ENCODE peak calls at places on chromosomes 3 and 15, in six cellular contexts. S is heart right ventricle; O is cardiac septum; G is H4; L is central memory CD4-positive, alpha-beta T cell; P is CD4-positive, alpha-beta T cell. I is an unnamed sample.

GRCh38 chr3:47347217-47347801 is 33.5 kb upstream of the PTPN23 start:
- DNase-seq in G (peak; percentile 25), L (no peak), P (no peak), S (no peak), O (no peak), I (no peak)

GRCh38 chr3:64088408-64089136 is 65.3 kb upstream of the PSMD6 start:
- DNase-seq in O (no peak), L (no peak), S (no peak), G (no peak), P (no peak), I (no peak)

GRCh38 chr3:127454051-127454450 is 136.5 kb downstream of the TPRA1 start:
- DNase-seq in S (no peak), L (no peak), P (no peak), G (no peak), O (peak; percentile 51), I (peak; percentile 28)

GRCh38 chr15:99976000-99976399 is 242.8 kb upstream of the LYSMD4 start:
- DNase-seq in S (no peak), P (no peak), G (no peak), O (no peak), L (no peak), I (no peak)

GRCh38 chr15:77753238-77753873 is 120.6 kb upstream of the LINGO1 start:
- DNase-seq in L (no peak), O (no peak), S (peak; percentile 22), P (no peak), G (no peak), I (no peak)

GRCh38 chr15:84079885-84080777 is 155.4 kb upstream of the GOLGA6L4 start:
- DNase-seq in S (peak; percentile 19), O (no peak), G (no peak), L (peak; percentile 3), P (peak; percentile 8), I (peak; percentile 70)

GRCh38 chr3:95613993-95614392 is 1200.4 kb upstream of the EPHA6 start:
- DNase-seq in G (no peak), L (no peak), S (no peak), O (no peak), P (no peak), I (no peak)

GRCh38 chr3:147392083-147392916 is 14.0 kb downstream of the ZIC4 start:
- DNase-seq in G (peak; percentile 63), S (no peak), O (no peak), L (no peak), P (no peak), I (no peak)

GRCh38 chr3:69710153-69710977 is 28.9 kb upstream of the MITF start:
- DNase-seq in S (no peak), O (no peak), L (no peak), G (no peak), P (no peak), I (no peak)

GRCh38 chr3:11576453-11576852 is 67.3 kb downstream of the VGLL4 start:
- DNase-seq in O (no peak), P (no peak), L (no peak), S (no peak), G (no peak), I (no peak)

GRCh38 chr15:51382787-51383186 is 41.3 kb downstream of the GLDN start:
- DNase-seq in G (peak; percentile 42), O (no peak), L (no peak), S (no peak), P (no peak), I (no peak)

GRCh38 chr3:133477497-133477896 is 77.6 kb downstream of the BFSP2 start:
- DNase-seq in G (no peak), P (no peak), L (no peak), O (no peak), S (no peak), I (no peak)

GRCh38 chr15:68991723-68992122 is 22.8 kb upstream of the NOX5 start:
- DNase-seq in L (no peak), P (no peak), S (no peak), O (no peak), G (no peak), I (peak; percentile 71)

GRCh38 chr3:149448331-149448831 is 26.1 kb upstream of the TM4SF4 start:
- DNase-seq in O (no peak), L (no peak), S (no peak), P (no peak), G (no peak), I (no peak)

GRCh38 chr15:79004336-79004735 is 59.5 kb upstream of the CTSH start:
- DNase-seq in L (no peak), S (no peak), P (no peak), O (no peak), G (peak; percentile 69), I (no peak)

GRCh38 chr15:73988075-73988969 is 3.8 kb downstream of the STOML1 start:
- DNase-seq in O (no peak), S (no peak), L (no peak), P (no peak), G (no peak), I (no peak)

GRCh38 chr3:186930639-186931486 is 537 bp downstream of the ST6GAL1 start:
- DNase-seq in G (peak; percentile 52), O (peak; percentile 88), L (peak; percentile 76), P (peak; percentile 47), S (peak; percentile 79), I (no peak)

GRCh38 chr3:15982667-15983145 is 184.9 kb upstream of the ANKRD28 start:
- DNase-seq in S (no peak), G (peak; percentile 92), O (no peak), P (no peak), L (no peak), I (peak; percentile 90)

GRCh38 chr3:112627419-112627818 is 13.5 kb downstream of the CCDC80 start:
- DNase-seq in O (no peak), P (no peak), L (no peak), G (no peak), S (no peak), I (no peak)

GRCh38 chr15:41377978-41378377 is 24.3 kb downstream of the NDUFAF1 start:
- DNase-seq in L (no peak), P (no peak), O (no peak), S (no peak), G (no peak), I (no peak)

GRCh38 chr15:74523982-74524381 is 17.0 kb upstream of the ARID3B start:
- DNase-seq in L (no peak), S (no peak), G (no peak), O (no peak), P (no peak), I (no peak)

GRCh38 chr15:64004582-64004981 is 41.7 kb downstream of the DAPK2 start:
- DNase-seq in P (no peak), O (no peak), L (no peak), G (peak; percentile 42), S (no peak), I (peak; percentile 97)

I was measured in RWPE2.